ENCODE peak calls at places on chromosome X, in five cellular contexts. J is K562; G is CD8-positive, alpha-beta T cell; R is left ventricle myocardium inferior; K is cardiac muscle cell. H is an unnamed sample. For H3K4me1, the result is how much of the 10 kb centered on the place peaks cover.

GRCh38 chrX:2921193-2921592 is 7.9 kb downstream of the ARSD start:
- DNase-seq in R (no peak), G (no peak), K (no peak), J (no peak), H (no peak)

GRCh38 chrX:135977611-135978010 is 3.8 kb upstream of the MMGT1 start:
- DNase-seq in K (no peak), G (no peak), J (no peak), R (no peak), H (no peak)

GRCh38 chrX:48508400-48509244 is at the start of gene PORCN:
- DNase-seq in R (peak), J (peak), G (peak), K (peak), H (peak)

GRCh38 chrX:142156567-142156966 is 48.5 kb downstream of the MAGEC2 start:
- DNase-seq in J (no peak), G (no peak), R (no peak), K (no peak), H (no peak)

GRCh38 chrX:133151320-133151719 is 54.4 kb upstream of the USP26 start:
- DNase-seq in G (no peak), R (no peak), K (no peak), J (no peak), H (no peak)

GRCh38 chrX:48617542-48618340 is 20.4 kb downstream of the WDR13 start:
- DNase-seq in G (no peak), J (peak), R (no peak), K (no peak), H (no peak)

GRCh38 chrX:145002776-145003175 is 244.5 kb upstream of the SPANXN1 start:
- DNase-seq in G (no peak), K (no peak), R (no peak), J (no peak), H (no peak)

GRCh38 chrX:119870626-119871131 is 854 bp downstream of the RNF113A start:
- DNase-seq in R (no peak), K (peak), J (peak), G (peak), H (no peak)

GRCh38 chrX:103329991-103330390 is at the start of gene TCEAL7:
- DNase-seq in R (peak), J (no peak), K (no peak), G (no peak), H (no peak)

GRCh38 chrX:134622056-134622812 is 36.0 kb downstream of the PLAC1 start:
- DNase-seq in J (peak), R (no peak), G (no peak), K (no peak), H (no peak)

GRCh38 chrX:41010188-41010846 is 74.9 kb upstream of the USP9X start:
- DNase-seq in K (peak), G (peak), R (peak), J (peak), H (peak)
- TF ChIP-seq CTCF in K (peak), G (no peak), R (peak), J (no peak), H (peak)

GRCh38 chrX:13692771-13693231 is 3.9 kb downstream of the RAB9A start:
- DNase-seq in G (no peak), K (no peak), J (no peak), R (no peak), H (no peak)

GRCh38 chrX:13694359-13694758 is 5.4 kb downstream of the RAB9A start:
- DNase-seq in K (no peak), G (no peak), J (no peak), R (no peak), H (no peak)

GRCh38 chrX:13695601-13696115 is 6.7 kb downstream of the RAB9A start:
- DNase-seq in J (no peak), G (no peak), R (no peak), K (no peak), H (no peak)

GRCh38 chrX:13693341-13693871 is 4.5 kb downstream of the RAB9A start:
- DNase-seq in J (no peak), K (no peak), R (no peak), G (no peak), H (no peak)

GRCh38 chrX:13694983-13695382 is 6.1 kb downstream of the RAB9A start:
- DNase-seq in J (no peak), K (no peak), R (no peak), G (no peak), H (no peak)
- H3K4me1 ChIP-seq in J (half or more), K (under half), R (half or more), G (under half), H (under half)

GRCh38 chrX:150036641-150037040 is 98.3 kb upstream of the EOLA2 start:
- DNase-seq in G (no peak), J (no peak), R (no peak), K (no peak), H (no peak)
- H3K27ac ChIP-seq in G (no peak), J (no peak), R (no peak), K (no peak), H (no peak)

DNA sequence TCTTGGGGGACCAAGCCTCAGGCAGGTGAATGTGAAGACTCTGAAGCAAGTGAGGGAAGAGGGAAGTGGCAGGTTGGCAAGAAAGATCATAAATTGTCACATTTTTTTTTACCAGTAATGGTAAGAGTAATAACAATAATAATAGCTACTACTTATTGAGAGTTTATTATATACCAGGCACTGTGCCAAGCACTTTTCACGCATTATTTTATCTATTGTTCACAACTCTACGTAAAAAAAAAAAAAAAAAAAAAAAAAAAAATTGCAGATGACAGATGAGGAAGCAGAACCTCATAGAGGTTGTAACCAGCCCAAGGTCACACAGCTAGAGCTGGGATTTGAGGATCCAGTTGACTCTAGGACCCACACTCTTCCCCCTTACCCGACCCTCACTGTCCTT is 40.9 kb downstream of the TSC22D3 start:
- DNase-seq in R (no peak), J (no peak), G (no peak), K (no peak), H (no peak)
- TF ChIP-seq CTCF in R (no peak), J (no peak), G (no peak), K (no peak), H (no peak)

GRCh38 chrX:88988796-88989195 is 241.8 kb downstream of the CPXCR1 start:
- DNase-seq in J (no peak), K (no peak), R (no peak), G (no peak), H (no peak)
- H3K4me1 ChIP-seq in J (under half), K (under half), R (under half), G (under half), H (under half)

GRCh38 chrX:68633981-68634380 is 13.5 kb upstream of the STARD8 start:
- DNase-seq in K (no peak), G (no peak), R (no peak), J (peak), H (no peak)
- H3K27ac ChIP-seq in K (no peak), G (no peak), R (no peak), J (no peak), H (no peak)

GRCh38 chrX:117510453-117510852 is 606.2 kb downstream of the KLHL13 start:
- DNase-seq in J (no peak), K (peak), G (no peak), R (no peak), H (no peak)
- TF ChIP-seq CTCF in J (no peak), K (no peak), G (no peak), R (no peak), H (peak)

GRCh38 chrX:100642296-100642695 is 1.7 kb upstream of the SRPX2 start:
- DNase-seq in J (no peak), G (no peak), R (no peak), K (no peak), H (no peak)
- H3K4me1 ChIP-seq in J (under half), G (under half), R (under half), K (under half), H (under half)

GRCh38 chrX:13081385-13082285 is 37.2 kb upstream of the FAM9C start:
- DNase-seq in K (no peak), R (no peak), G (no peak), J (no peak), H (no peak)
- H3K27ac ChIP-seq in K (no peak), R (peak), G (peak), J (no peak), H (no peak)

H was measured in right lobe of liver.